ENCODE peak calls at places on chromosomes 12 and 14, in five cellular contexts. Y is NCI-H1417, E is amygdala, D is HTR-8/SVneo, G is right lobe of liver. O is an unnamed sample.

GRCh38 chr12:77115471-77115870 is 50.1 kb upstream of the E2F7 start:
- DNase-seq in D (no peak), E (no peak), Y (no peak), G (no peak), O (no peak)

GRCh38 chr12:26369588-26369987 is 174.2 kb downstream of the SSPN start:
- DNase-seq in D (peak), E (peak), Y (no peak), G (no peak), O (peak)

GRCh38 chr12:118307069-118307954 is 65.4 kb downstream of the TAOK3 start:
- DNase-seq in D (peak), G (no peak), E (no peak), Y (no peak), O (peak)

GRCh38 chr14:56268653-56269052 is 150.4 kb downstream of the PELI2 start:
- DNase-seq in D (no peak), Y (no peak), E (no peak), G (no peak), O (no peak)

GRCh38 chr14:23057757-23058653 is 685 bp upstream of the CDH24 start:
- DNase-seq in G (peak), D (peak), Y (no peak), E (no peak), O (peak)

GRCh38 chr12:53219956-53220856 is 11.8 kb downstream of the RARG start:
- DNase-seq in D (peak), Y (peak), E (no peak), G (no peak), O (peak)

GRCh38 chr14:22337938-22338337 is 251.1 kb downstream of the DAD1 start:
- DNase-seq in E (no peak), Y (no peak), G (no peak), D (no peak), O (no peak)

GRCh38 chr14:24699052-24699451 is 65.1 kb upstream of the GZMB start:
- DNase-seq in G (no peak), Y (no peak), D (no peak), E (no peak), O (no peak)